ENCODE peak calls at places on chromosomes 5 and 9, in five cellular contexts. F is HepG2, O is SK-N-SH, X is GM12878, L is K562. S is an unnamed sample.

GRCh38 chr5:115430374-115430773 is 114.2 kb downstream of the FEM1C start:
- DNase-seq in F (no peak), O (no peak), X (no peak), L (no peak), S (no peak)

GRCh38 chr9:115777610-115778009 is 376.0 kb upstream of the PAPPA start:
- DNase-seq in F (no peak), O (no peak), X (no peak), L (no peak), S (no peak)

GRCh38 chr9:132769895-132770774 is 99.9 kb downstream of the GTF3C4 start:
- DNase-seq in F (peak; percentile 14), O (no peak), X (peak; percentile 12), L (no peak), S (no peak)

GRCh38 chr5:131252824-131253171 is 11.1 kb upstream of the CDC42SE2 start:
- DNase-seq in F (no peak), O (no peak), X (peak; percentile 81), L (no peak), S (no peak)

GRCh38 chr5:132662925-132663770 is 5.2 kb downstream of the IL13 start:
- DNase-seq in F (peak; percentile 36), O (no peak), X (peak; percentile 99), L (peak; percentile 65), S (no peak)

GRCh38 chr9:131669234-131670172 is 70.4 kb downstream of the RAPGEF1 start:
- DNase-seq in F (no peak), O (no peak), X (no peak), L (no peak), S (no peak)

GRCh38 chr9:110125207-110125751 is 82.7 kb downstream of the C9orf152 start:
- DNase-seq in F (peak; percentile 95), O (no peak), X (no peak), L (no peak), S (no peak)

GRCh38 chr9:13480688-13481087 is 201.2 kb upstream of the MPDZ start:
- DNase-seq in F (no peak), O (no peak), X (no peak), L (no peak), S (no peak)

GRCh38 chr9:8857330-8858249 is 1058.0 kb upstream of the DMAC1 start:
- DNase-seq in F (no peak), O (peak; percentile 72), X (no peak), L (no peak), S (no peak)

GRCh38 chr5:15877905-15878304 is 301.7 kb downstream of the MARCHF11 start:
- DNase-seq in F (no peak), O (no peak), X (no peak), L (no peak), S (no peak)

GRCh38 chr5:37839441-37840035 is 303 bp downstream of the GDNF start:
- DNase-seq in F (peak; percentile 35), O (peak; percentile 70), X (no peak), L (no peak), S (no peak)

GRCh38 chr9:122526602-122527001 is 491 bp downstream of the OR1N1 start:
- DNase-seq in F (no peak), O (no peak), X (no peak), L (no peak), S (no peak)

GRCh38 chr9:129182122-129182521 is 4.1 kb upstream of the IER5L start:
- DNase-seq in F (no peak), O (no peak), X (no peak), L (no peak), S (no peak)

GRCh38 chr9:85716031-85716877 is 25.5 kb downstream of the AGTPBP1 start:
- DNase-seq in F (no peak), O (no peak), X (peak; percentile 48), L (peak; percentile 7), S (no peak)

GRCh38 chr9:93306579-93307091 is 122.7 kb downstream of the WNK2 start:
- DNase-seq in F (no peak), O (peak; percentile 23), X (no peak), L (no peak), S (no peak)

GRCh38 chr5:62183727-62184126 is 122.3 kb upstream of the KIF2A start:
- DNase-seq in F (no peak), O (no peak), X (no peak), L (no peak), S (no peak)

GRCh38 chr5:10825897-10826644 is 65.0 kb upstream of the DAP start:
- DNase-seq in F (no peak), O (no peak), X (no peak), L (no peak), S (no peak)

GRCh38 chr9:70421272-70422180 is 7.1 kb upstream of the KLF9 start:
- DNase-seq in F (no peak), O (no peak), X (no peak), L (no peak), S (no peak)

GRCh38 chr5:133936611-133937015 is 31.8 kb downstream of the C5orf15 start:
- DNase-seq in F (no peak), O (no peak), X (no peak), L (peak; percentile 84), S (no peak)

GRCh38 chr9:13324988-13325387 is 45.5 kb upstream of the MPDZ start:
- DNase-seq in F (no peak), O (no peak), X (no peak), L (no peak), S (no peak)

GRCh38 chr9:7258688-7259396 is 501.1 kb downstream of the KDM4C start:
- DNase-seq in F (no peak), O (peak; percentile 7), X (no peak), L (no peak), S (no peak)

GRCh38 chr9:2281031-2281802 is 266.1 kb downstream of the SMARCA2 start:
- DNase-seq in F (no peak), O (no peak), X (no peak), L (no peak), S (no peak)

GRCh38 chr9:136623849-136624183 is 38.9 kb upstream of the EGFL7 start:
- DNase-seq in F (no peak), O (no peak), X (no peak), L (no peak), S (no peak)

GRCh38 chr9:136621734-136622093 is 41.0 kb upstream of the EGFL7 start:
- DNase-seq in F (no peak), O (no peak), X (no peak), L (no peak), S (no peak)

GRCh38 chr9:136623016-136623848 is 39.5 kb upstream of the EGFL7 start:
- DNase-seq in F (no peak), O (no peak), X (no peak), L (no peak), S (no peak)

GRCh38 chr9:136621019-136621733 is 41.5 kb upstream of the EGFL7 start:
- DNase-seq in F (no peak), O (no peak), X (no peak), L (no peak), S (no peak)

GRCh38 chr9:136622538-136622948 is 40.2 kb upstream of the EGFL7 start:
- DNase-seq in F (no peak), O (no peak), X (no peak), L (no peak), S (no peak)
- TF ChIP-seq RAD21 in F (no peak), O (no peak), X (no peak), L (no peak), S (no peak)

DNA sequence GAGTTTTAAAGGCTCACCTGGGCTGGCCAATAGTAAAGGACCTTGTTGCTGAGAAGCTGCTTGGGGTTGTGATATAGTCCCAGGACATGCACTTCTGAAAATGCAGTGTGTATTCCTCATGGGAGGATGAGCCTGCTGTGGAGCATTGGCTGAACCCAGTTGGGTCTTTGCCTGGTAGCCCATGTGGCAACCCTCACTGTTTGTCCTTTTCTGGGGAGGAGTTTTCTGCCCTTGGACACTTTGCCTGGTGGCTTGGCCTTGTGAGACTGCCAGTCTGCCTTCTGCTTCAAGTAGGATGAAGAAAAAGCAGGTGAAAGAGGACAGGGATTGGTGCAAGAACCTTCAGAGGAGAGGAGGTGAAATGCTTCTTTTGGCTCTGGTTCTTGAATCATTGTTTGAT is 4.0 kb downstream of the TENT4A start:
- DNase-seq in F (no peak), O (no peak), X (no peak), L (no peak), S (no peak)
- TF ChIP-seq SIN3A in F (no peak), O (no peak), X (no peak), L (no peak), S (no peak)

GRCh38 chr5:14439087-14439841 is 142.3 kb upstream of the OTULINL start:
- DNase-seq in F (no peak), O (no peak), X (no peak), L (no peak), S (no peak)

GRCh38 chr5:14438195-14438606 is 143.4 kb upstream of the OTULINL start:
- DNase-seq in F (no peak), O (no peak), X (no peak), L (no peak), S (no peak)

GRCh38 chr5:14440223-14440597 is 141.4 kb upstream of the OTULINL start:
- DNase-seq in F (no peak), O (no peak), X (no peak), L (no peak), S (no peak)

GRCh38 chr5:14443665-14444064 is 137.9 kb upstream of the OTULINL start:
- DNase-seq in F (no peak), O (no peak), X (no peak), L (no peak), S (no peak)

DNA sequence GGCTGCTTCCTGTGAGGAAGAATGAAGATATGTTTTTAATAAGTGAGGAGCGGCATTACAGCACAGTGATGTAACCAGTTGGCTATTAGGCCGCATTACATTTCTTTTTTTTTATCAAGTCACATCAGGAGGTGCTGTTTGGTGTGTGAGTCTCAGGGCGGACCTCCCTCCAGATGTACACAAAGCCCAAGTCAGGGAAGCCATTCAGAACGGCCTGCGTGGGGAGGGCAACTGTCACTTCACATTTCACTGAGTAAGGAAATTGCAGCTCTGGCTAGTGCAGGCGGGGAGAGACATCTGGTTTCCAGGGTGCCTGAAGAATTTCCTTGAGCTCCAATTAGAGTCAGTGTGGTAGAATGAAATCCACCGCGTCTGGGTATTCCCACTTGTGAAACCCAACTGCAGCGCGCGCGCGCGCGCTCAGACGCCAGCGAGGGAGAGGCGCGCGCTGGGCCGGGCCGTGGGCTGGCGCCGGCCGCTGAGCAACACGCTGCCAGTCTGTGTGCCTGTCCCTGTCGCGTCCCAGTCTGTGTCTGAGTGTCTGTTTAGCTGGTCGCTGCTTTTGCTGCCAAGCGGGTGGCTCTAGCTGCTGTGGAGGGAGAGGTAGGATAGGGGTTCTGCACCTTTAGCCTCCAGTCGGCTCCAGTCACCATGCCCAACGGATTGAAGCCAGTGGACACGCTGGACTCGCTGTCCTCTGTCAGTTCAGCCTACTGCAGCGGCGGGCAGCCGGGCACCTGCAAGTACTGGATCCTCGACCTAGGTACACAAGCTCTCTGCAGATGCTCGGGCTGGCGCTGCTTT is 140.8 kb upstream of the OTULINL start:
- DNase-seq in F (no peak), O (peak; percentile 83), X (no peak), L (no peak), S (no peak)
- TF ChIP-seq RAD21 in F (no peak), O (peak; percentile 32), X (no peak), L (no peak), S (no peak)

DNA sequence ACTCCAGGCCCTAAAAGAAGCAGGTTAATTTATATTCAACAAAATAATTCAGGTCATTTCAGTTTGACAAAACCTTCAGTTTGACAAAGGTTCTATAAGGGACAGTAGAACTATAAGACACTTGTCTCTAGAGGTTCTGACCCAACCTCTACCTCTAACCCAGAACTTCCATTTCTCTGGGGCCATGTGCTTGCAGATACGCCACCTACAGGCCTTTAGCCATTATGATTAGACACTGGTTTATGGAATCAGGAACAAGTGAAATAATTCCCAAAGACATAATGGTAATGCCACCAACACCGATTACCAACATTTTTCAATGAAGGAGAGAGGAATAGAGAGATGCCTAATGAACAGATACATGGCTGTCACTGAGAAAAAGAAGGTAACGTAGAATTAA is 733.9 kb downstream of the PRELID2 start:
- DNase-seq in F (peak; percentile 2), O (no peak), X (no peak), L (no peak), S (peak; percentile 2)
- TF ChIP-seq SIN3A in F (no peak), O (no peak), X (no peak), L (no peak), S (no peak)